ENCODE peak calls at places on chromosomes 4 and X, in ten cellular contexts. D, O, B, L, W, C, F, X, Z and U are unnamed samples.

GRCh38 chr4:8592366-8593267 is at the start of gene CPZ:
- DNase-seq in D (no peak), O (no peak), B (no peak), L (no peak), W (no peak), C (no peak), F (no peak), X (peak; percentile 88), Z (peak; percentile 5), U (peak; percentile 83)

GRCh38 chr4:32991663-32992062 is 2271.5 kb downstream of the PCDH7 start:
- DNase-seq in D (no peak), O (no peak), B (no peak), L (no peak), W (no peak), C (no peak), F (no peak), X (no peak), Z (no peak), U (no peak)

GRCh38 chr4:180669637-180670036 is 1573.6 kb upstream of the TENM3 start:
- DNase-seq in D (no peak), O (no peak), B (peak; percentile 82), L (no peak), W (no peak), C (no peak), F (no peak), X (no peak), Z (no peak), U (no peak)

GRCh38 chr4:76090241-76090691 is 15.8 kb downstream of the ART3 start:
- DNase-seq in D (peak; percentile 6), O (no peak), B (no peak), L (peak; percentile 64), W (no peak), C (no peak), F (no peak), X (no peak), Z (peak; percentile 54), U (no peak)

GRCh38 chrX:123173833-123174232 is 10.2 kb upstream of the GRIA3 start:
- DNase-seq in D (no peak), O (no peak), B (no peak), L (no peak), W (no peak), C (no peak), F (no peak), X (peak; percentile 39), Z (no peak), U (no peak)

GRCh38 chr4:122005064-122005755 is 53.4 kb upstream of the TRPC3 start:
- DNase-seq in D (no peak), O (no peak), B (peak; percentile 59), L (no peak), W (no peak), C (no peak), F (no peak), X (no peak), Z (no peak), U (no peak)

GRCh38 chr4:62791386-62791785 is 1591.3 kb downstream of the ADGRL3 start:
- DNase-seq in D (no peak), O (no peak), B (no peak), L (no peak), W (no peak), C (no peak), F (no peak), X (no peak), Z (no peak), U (no peak)

GRCh38 chr4:179750374-179750773 is 2308.1 kb upstream of the AGA start:
- DNase-seq in D (no peak), O (no peak), B (no peak), L (no peak), W (no peak), C (no peak), F (no peak), X (no peak), Z (no peak), U (no peak)

GRCh38 chr4:7779194-7779768 is 160.4 kb downstream of the AFAP1 start:
- DNase-seq in D (no peak), O (no peak), B (no peak), L (no peak), W (no peak), C (no peak), F (no peak), X (no peak), Z (no peak), U (no peak)

GRCh38 chr4:8403173-8403753 is 37.3 kb downstream of the ACOX3 start:
- DNase-seq in D (peak; percentile 52), O (peak; percentile 21), B (peak; percentile 56), L (peak; percentile 92), W (peak; percentile 82), C (peak; percentile 74), F (peak; percentile 56), X (peak; percentile 90), Z (no peak), U (peak; percentile 93)

GRCh38 chr4:122783301-122784215 is 43.1 kb upstream of the FGF2 start:
- DNase-seq in D (peak; percentile 55), O (no peak), B (peak; percentile 92), L (peak; percentile 90), W (peak; percentile 55), C (no peak), F (no peak), X (peak; percentile 99), Z (peak; percentile 85), U (peak; percentile 14)

GRCh38 chrX:17944833-17945497 is 83.9 kb upstream of the RAI2 start:
- DNase-seq in D (no peak), O (no peak), B (no peak), L (no peak), W (no peak), C (no peak), F (peak; percentile 10), X (peak; percentile 57), Z (no peak), U (peak; percentile 13)

GRCh38 chr4:89657931-89658700 is 178.8 kb downstream of the SNCA start:
- DNase-seq in D (no peak), O (no peak), B (peak; percentile 31), L (no peak), W (no peak), C (no peak), F (no peak), X (peak; percentile 61), Z (no peak), U (no peak)

GRCh38 chr4:118816538-118817177 is 19.3 kb downstream of the SEC24D start:
- DNase-seq in D (no peak), O (no peak), B (no peak), L (no peak), W (no peak), C (no peak), F (no peak), X (no peak), Z (no peak), U (no peak)

GRCh38 chr4:120870279-120870673 is 52.2 kb downstream of the PRDM5 start:
- DNase-seq in D (no peak), O (no peak), B (no peak), L (no peak), W (no peak), C (no peak), F (no peak), X (peak; percentile 69), Z (no peak), U (no peak)

GRCh38 chrX:24314019-24314635 is at the start of gene SUPT20HL2:
- DNase-seq in D (no peak), O (no peak), B (no peak), L (no peak), W (no peak), C (no peak), F (no peak), X (no peak), Z (no peak), U (no peak)

GRCh38 chr4:118774989-118775388 is 60.9 kb downstream of the SEC24D start:
- DNase-seq in D (no peak), O (no peak), B (no peak), L (no peak), W (no peak), C (no peak), F (no peak), X (no peak), Z (no peak), U (no peak)

GRCh38 chr4:114108869-114109268 is 129.4 kb upstream of the ARSJ start:
- DNase-seq in D (no peak), O (no peak), B (no peak), L (no peak), W (no peak), C (no peak), F (no peak), X (peak; percentile 6), Z (no peak), U (no peak)

GRCh38 chr4:174086829-174087799 is 196.4 kb downstream of the FBXO8 start:
- DNase-seq in D (no peak), O (no peak), B (no peak), L (no peak), W (no peak), C (no peak), F (no peak), X (no peak), Z (no peak), U (peak; percentile 11)

DNA sequence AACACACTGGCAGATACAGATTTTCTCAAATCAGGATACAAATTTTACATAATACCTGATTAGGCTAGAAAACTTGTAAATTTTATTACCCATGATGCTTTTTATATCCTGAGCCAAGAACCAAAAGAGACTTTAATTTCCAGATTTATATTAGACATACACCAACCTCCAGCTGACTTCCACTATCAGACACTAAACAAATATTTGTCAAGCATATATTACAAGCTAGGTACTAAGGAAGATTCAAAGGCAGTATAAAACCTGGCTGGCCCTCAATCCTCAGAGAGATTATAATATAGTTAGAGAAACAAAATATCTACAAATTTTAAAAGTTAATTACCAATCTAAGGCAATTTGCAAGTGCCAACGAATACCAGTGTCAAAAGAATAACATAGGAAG is 357.8 kb upstream of the F9 start:
- DNase-seq in D (no peak), O (no peak), B (no peak), L (no peak), W (no peak), C (no peak), F (no peak), X (no peak), Z (no peak), U (no peak)
- TF ChIP-seq CTCF in D (no peak), O (no peak), B (no peak), L (no peak), W (no peak), C (no peak), F (no peak), X (no peak), Z (no peak), U (no peak)

GRCh38 chrX:136767104-136767941 is 13.4 kb downstream of the ARHGEF6 start:
- DNase-seq in D (peak; percentile 53), O (peak; percentile 32), B (peak; percentile 12), L (peak; percentile 81), W (peak; percentile 79), C (peak; percentile 39), F (peak; percentile 54), X (peak; percentile 72), Z (no peak), U (peak; percentile 63)
- TF ChIP-seq CTCF in D (no peak), O (no peak), B (peak; percentile 17), L (no peak), W (peak; percentile 14), C (peak; percentile 34), F (no peak), X (no peak), Z (no peak), U (no peak)

GRCh38 chrX:39508300-39508692 is 589.5 kb downstream of the BCOR start:
- DNase-seq in D (no peak), O (no peak), B (no peak), L (no peak), W (no peak), C (no peak), F (no peak), X (no peak), Z (no peak), U (no peak)
- TF ChIP-seq CTCF in D (no peak), O (no peak), B (no peak), L (no peak), W (no peak), C (no peak), F (no peak), X (no peak), Z (no peak), U (no peak)

GRCh38 chrX:149004936-149005335 is 500.2 kb downstream of the IDS start:
- DNase-seq in D (no peak), O (no peak), B (no peak), L (no peak), W (no peak), C (no peak), F (no peak), X (peak; percentile 17), Z (no peak), U (no peak)
- TF ChIP-seq CTCF in D (no peak), O (no peak), B (no peak), L (no peak), W (no peak), C (no peak), F (no peak), X (peak; percentile 59), Z (no peak), U (no peak)